ENCODE peak calls at places on chromosomes 16 and 17, in six cellular contexts. J is cardiac muscle cell; F is COR-L47; L is activated T-cell treated with anti-CD3 and anti-CD28 coated beads for 48 hours; T is stimulated activated CD4-positive, alpha-beta T cell treated with anti-CD3 and anti-CD28 coated beads, Interleukin-15, amount 100 ng/mL, for 24 hours; Q is MCF 10A. V is an unnamed sample.

GRCh38 chr16:48125888-48126287 is 29.9 kb downstream of the ABCC12 start:
- DNase-seq in Q (no peak), L (no peak), J (no peak), T (no peak), F (no peak), V (no peak)

GRCh38 chr17:66747561-66748275 is 87.2 kb upstream of the CACNG5 start:
- DNase-seq in T (no peak), L (no peak), F (peak), Q (peak), J (peak), V (no peak)

GRCh38 chr16:77657016-77657415 is 65.3 kb upstream of the NUDT7 start:
- DNase-seq in L (no peak), J (peak), Q (peak), T (no peak), F (no peak), V (no peak)

GRCh38 chr16:68732068-68732680 is 4.9 kb upstream of the CDH1 start:
- DNase-seq in T (no peak), Q (peak), F (peak), L (no peak), J (peak), V (peak)

GRCh38 chr17:40832840-40833239 is 10.4 kb upstream of the KRT10 start:
- DNase-seq in L (no peak), T (no peak), Q (no peak), J (no peak), F (no peak), V (no peak)

GRCh38 chr17:46770818-46771600 is 47.5 kb downstream of the WNT3 start:
- DNase-seq in F (no peak), T (peak), J (peak), Q (no peak), L (peak), V (no peak)

GRCh38 chr17:78933025-78933958 is 8.1 kb upstream of the TIMP2 start:
- DNase-seq in L (peak), T (peak), F (no peak), Q (peak), J (peak), V (no peak)

GRCh38 chr17:66777689-66778225 is 57.2 kb upstream of the CACNG5 start:
- DNase-seq in F (peak), J (peak), T (no peak), L (no peak), Q (no peak), V (no peak)